ENCODE peak calls at places on chromosomes 7 and 10, in four cellular contexts. O is SK-N-SH, E is hepatocyte, T is GM23338. I is an unnamed sample.

GRCh38 chr10:88477343-88478085 is 105.6 kb downstream of the RNLS start:
- DNase-seq in T (no peak), E (no peak), O (no peak), I (no peak)

GRCh38 chr7:64890761-64891666 is 12.1 kb upstream of the ZNF273 start:
- DNase-seq in T (no peak), O (no peak), E (no peak), I (no peak)

GRCh38 chr10:3426190-3426845 is 253.7 kb upstream of the PITRM1 start:
- DNase-seq in T (no peak), O (no peak), E (peak; percentile 33), I (no peak)

GRCh38 chr10:110772454-110773025 is 99.2 kb upstream of the PDCD4 start:
- DNase-seq in T (no peak), E (no peak), O (no peak), I (peak; percentile 37)

GRCh38 chr10:62728479-62728878 is 76.0 kb upstream of the ADO start:
- DNase-seq in T (no peak), O (no peak), E (no peak), I (no peak)

GRCh38 chr10:53022663-53023088 is 250.1 kb upstream of the MBL2 start:
- DNase-seq in T (peak; percentile 83), E (no peak), O (no peak), I (no peak)

GRCh38 chr10:14116021-14116420 is 214.7 kb downstream of the FRMD4A start:
- DNase-seq in O (no peak), E (no peak), T (no peak), I (no peak)

GRCh38 chr7:69502358-69502757 is 95.9 kb upstream of the AUTS2 start:
- DNase-seq in E (no peak), T (no peak), O (no peak), I (no peak)

GRCh38 chr10:11011436-11011835 is 6.2 kb upstream of the CELF2 start:
- DNase-seq in E (no peak), T (no peak), O (no peak), I (no peak)

GRCh38 chr10:118213456-118213855 is 128.7 kb downstream of the FAM204A start:
- DNase-seq in E (no peak), T (no peak), O (no peak), I (no peak)

GRCh38 chr7:112272921-112273561 is 66.5 kb downstream of the ZNF277 start:
- DNase-seq in E (no peak), T (peak; percentile 28), O (no peak), I (no peak)

GRCh38 chr7:112266141-112266540 is 59.6 kb downstream of the ZNF277 start:
- DNase-seq in E (no peak), O (no peak), T (no peak), I (no peak)

GRCh38 chr7:112266595-112267270 is 60.2 kb downstream of the ZNF277 start:
- DNase-seq in O (no peak), T (no peak), E (no peak), I (no peak)

GRCh38 chr7:112267944-112268691 is 61.6 kb downstream of the ZNF277 start:
- DNase-seq in O (no peak), T (no peak), E (no peak), I (no peak)

DNA sequence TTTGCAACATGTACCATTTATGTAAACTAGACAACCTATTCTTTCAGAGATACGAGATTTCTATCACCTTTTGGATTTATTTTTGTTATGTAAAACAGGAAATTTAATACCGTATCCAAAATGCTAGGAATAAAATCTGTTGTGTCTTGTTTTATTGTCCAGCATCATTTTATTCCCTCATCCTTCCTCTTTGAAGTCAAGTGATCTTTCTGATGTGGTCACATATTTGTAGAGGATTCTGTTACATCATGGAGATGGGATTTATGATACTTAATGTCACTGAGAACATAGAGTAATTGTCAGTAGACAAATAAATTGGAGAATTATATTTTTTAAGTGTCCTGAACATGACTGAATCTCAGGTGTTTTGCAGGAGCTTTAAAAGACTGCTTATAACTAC is 64.7 kb downstream of the ZNF277 start:
- DNase-seq in T (no peak), E (no peak), O (no peak), I (no peak)
- TF ChIP-seq EZH2phosphoT487 in T (no peak), E (no peak), O (no peak), I (no peak)

GRCh38 chr10:18219096-18219495 is 78.9 kb downstream of the CACNB2 start:
- DNase-seq in E (no peak), T (no peak), O (no peak), I (no peak)

GRCh38 chr10:18211862-18212261 is 71.6 kb downstream of the CACNB2 start:
- DNase-seq in T (no peak), O (no peak), E (no peak), I (no peak)

GRCh38 chr10:18214692-18215563 is 74.7 kb downstream of the CACNB2 start:
- DNase-seq in E (peak; percentile 70), O (peak; percentile 46), T (peak; percentile 70), I (peak; percentile 6)

GRCh38 chr10:18217577-18217976 is 77.4 kb downstream of the CACNB2 start:
- DNase-seq in O (no peak), E (no peak), T (no peak), I (no peak)

DNA sequence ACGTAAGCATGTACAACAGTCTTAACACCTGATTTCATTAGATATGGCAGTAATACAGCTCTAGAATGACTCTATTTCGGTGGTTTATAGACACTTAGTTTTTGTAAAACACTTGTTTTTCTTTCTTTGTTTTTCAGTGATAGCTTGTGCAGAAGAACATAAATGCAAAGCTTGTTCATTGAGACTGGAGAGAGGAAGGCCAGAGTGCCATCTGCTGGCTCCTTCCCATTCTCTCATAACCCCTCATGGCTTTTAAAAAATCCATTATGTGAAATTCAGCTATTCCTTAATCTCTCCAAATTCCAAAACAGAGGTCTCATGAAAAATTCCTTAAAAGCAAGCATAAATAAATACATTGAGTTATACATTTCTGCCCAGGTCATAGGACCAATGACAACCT is 76.3 kb downstream of the CACNB2 start:
- DNase-seq in E (peak; percentile 43), T (peak; percentile 19), O (peak; percentile 20), I (no peak)
- TF ChIP-seq CTCF in E (peak; percentile 72), T (peak; percentile 64), O (peak; percentile 71), I (peak; percentile 55)

GRCh38 chr7:81693894-81694293 is 76.0 kb downstream of the HGF start:
- DNase-seq in E (no peak), T (no peak), O (no peak), I (no peak)
- TF ChIP-seq EZH2phosphoT487 in E (no peak), T (no peak), O (no peak), I (no peak)

DNA sequence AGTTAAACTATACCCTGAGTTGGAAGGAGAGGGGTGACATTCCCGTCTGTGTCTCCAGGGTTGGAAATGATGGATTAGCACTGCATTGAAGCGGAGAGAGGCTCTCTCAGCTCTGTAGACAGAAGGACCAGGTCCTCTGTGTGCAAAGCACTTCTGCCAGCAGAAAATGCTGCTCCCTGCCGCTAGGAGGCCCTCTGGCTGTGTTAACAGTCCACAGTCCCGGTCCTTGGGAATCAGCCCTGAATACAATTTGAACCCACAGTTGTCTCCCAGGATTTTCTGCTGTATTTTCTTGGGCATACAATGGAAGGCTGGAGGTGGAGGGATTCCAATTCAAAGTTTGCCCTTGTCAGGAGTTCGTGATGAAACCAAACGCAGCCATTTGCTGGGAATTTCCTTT is 205.1 kb downstream of the GLRX3 start:
- DNase-seq in O (peak; percentile 74), T (no peak), E (peak; percentile 74), I (peak; percentile 18)
- TF ChIP-seq CTCF in O (no peak), T (no peak), E (peak; percentile 54), I (peak; percentile 73)

GRCh38 chr10:101110856-101111523 is 20.1 kb upstream of the TLX1 start:
- DNase-seq in T (no peak), E (no peak), O (no peak), I (no peak)

GRCh38 chr10:101103430-101103829 is 27.7 kb upstream of the TLX1 start:
- DNase-seq in E (no peak), O (no peak), T (no peak), I (no peak)

GRCh38 chr10:101111547-101111946 is 19.6 kb upstream of the TLX1 start:
- DNase-seq in O (no peak), E (no peak), T (no peak), I (no peak)

GRCh38 chr10:101106351-101106750 is 24.7 kb upstream of the TLX1 start:
- DNase-seq in T (no peak), O (no peak), E (no peak), I (no peak)

DNA sequence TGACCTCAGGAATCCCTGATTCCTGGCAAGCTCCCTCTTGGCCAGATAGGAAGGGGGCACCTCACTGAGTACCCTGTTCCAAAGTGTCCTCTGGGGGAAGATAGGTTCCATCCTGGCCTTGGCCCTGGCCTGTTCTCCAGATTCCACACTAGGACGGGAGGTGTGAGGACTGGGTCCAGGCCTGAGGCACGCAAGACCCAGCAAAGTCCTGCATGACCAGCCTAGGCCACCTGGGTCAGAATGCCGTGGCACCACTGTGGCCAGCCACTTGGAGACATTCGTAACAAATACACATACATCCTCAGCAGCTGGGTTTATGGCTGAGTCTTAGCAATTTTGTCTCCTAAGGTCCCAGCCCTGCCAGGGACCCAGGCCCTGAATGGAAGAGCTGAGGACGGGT is 23.3 kb upstream of the TLX1 start:
- DNase-seq in E (no peak), O (no peak), T (no peak), I (no peak)
- TF ChIP-seq EZH2phosphoT487 in E (no peak), O (no peak), T (no peak), I (no peak)